ENCODE peak calls at places on chromosomes 12 and 14, in five cellular contexts. One of them, this sample, is unnamed.

GRCh38 chr12:94228488-94228907 is 80.1 kb downstream of the PLXNC1 start:
- DNase-seq in keratinocyte: no peak
- DNase-seq in PC-3: no peak
- DNase-seq in mammary epithelial cell: no peak
- DNase-seq in fibroblast of lung: no peak
- DNase-seq in this sample: no peak

GRCh38 chr14:54348001-54348611 is 48.7 kb upstream of the CDKN3 start:
- DNase-seq in keratinocyte: no peak
- DNase-seq in PC-3: peak; percentile 99
- DNase-seq in mammary epithelial cell: peak; percentile 29
- DNase-seq in fibroblast of lung: peak; percentile 64
- DNase-seq in this sample: peak; percentile 63

GRCh38 chr12:62660763-62661162 is 194.1 kb downstream of the MON2 start:
- DNase-seq in keratinocyte: peak; percentile 15
- DNase-seq in PC-3: peak; percentile 75
- DNase-seq in mammary epithelial cell: peak; percentile 86
- DNase-seq in fibroblast of lung: peak; percentile 59
- DNase-seq in this sample: peak; percentile 84

GRCh38 chr14:22939684-22940083 is 10.5 kb upstream of the PRMT5 start:
- DNase-seq in keratinocyte: no peak
- DNase-seq in PC-3: peak; percentile 64
- DNase-seq in mammary epithelial cell: no peak
- DNase-seq in fibroblast of lung: peak; percentile 58
- DNase-seq in this sample: no peak

GRCh38 chr12:26555139-26555538 is 277.9 kb downstream of the ITPR2 start:
- DNase-seq in keratinocyte: no peak
- DNase-seq in PC-3: peak; percentile 9
- DNase-seq in mammary epithelial cell: no peak
- DNase-seq in fibroblast of lung: no peak
- DNase-seq in this sample: no peak

GRCh38 chr14:67557118-67557517 is 24.0 kb downstream of the PLEKHH1 start:
- DNase-seq in keratinocyte: no peak
- DNase-seq in PC-3: no peak
- DNase-seq in mammary epithelial cell: peak; percentile 74
- DNase-seq in fibroblast of lung: no peak
- DNase-seq in this sample: no peak

GRCh38 chr14:104442107-104442551 is 137.4 kb upstream of the C14orf180 start:
- DNase-seq in keratinocyte: no peak
- DNase-seq in PC-3: no peak
- DNase-seq in mammary epithelial cell: no peak
- DNase-seq in fibroblast of lung: no peak
- DNase-seq in this sample: no peak

GRCh38 chr14:75434557-75435248 is 6.9 kb downstream of the JDP2 start:
- DNase-seq in keratinocyte: no peak
- DNase-seq in PC-3: no peak
- DNase-seq in mammary epithelial cell: no peak
- DNase-seq in fibroblast of lung: no peak
- DNase-seq in this sample: no peak

GRCh38 chr12:89856431-89856830 is 147.8 kb upstream of the ATP2B1 start:
- DNase-seq in keratinocyte: no peak
- DNase-seq in PC-3: peak; percentile 78
- DNase-seq in mammary epithelial cell: peak; percentile 16
- DNase-seq in fibroblast of lung: peak; percentile 50
- DNase-seq in this sample: peak; percentile 87

GRCh38 chr12:110073049-110073831 is 24.9 kb upstream of the C12orf76 start:
- DNase-seq in keratinocyte: no peak
- DNase-seq in PC-3: peak; percentile 25
- DNase-seq in mammary epithelial cell: peak; percentile 10
- DNase-seq in fibroblast of lung: peak; percentile 23
- DNase-seq in this sample: peak; percentile 30

GRCh38 chr14:99736600-99737371 is 52.7 kb downstream of the CYP46A1 start:
- DNase-seq in keratinocyte: no peak
- DNase-seq in PC-3: peak; percentile 4
- DNase-seq in mammary epithelial cell: no peak
- DNase-seq in fibroblast of lung: no peak
- DNase-seq in this sample: no peak

GRCh38 chr12:54298904-54299303 is 1.9 kb downstream of the NFE2 start:
- DNase-seq in keratinocyte: no peak
- DNase-seq in PC-3: peak; percentile 3
- DNase-seq in mammary epithelial cell: no peak
- DNase-seq in fibroblast of lung: no peak
- DNase-seq in this sample: no peak

GRCh38 chr12:12839886-12840285 is 26.7 kb downstream of the DDX47 start:
- DNase-seq in keratinocyte: no peak
- DNase-seq in PC-3: peak; percentile 97
- DNase-seq in mammary epithelial cell: peak; percentile 83
- DNase-seq in fibroblast of lung: peak; percentile 76
- DNase-seq in this sample: peak; percentile 95

GRCh38 chr14:23172572-23172971 is 10.9 kb downstream of the SLC7A8 start:
- DNase-seq in keratinocyte: no peak
- DNase-seq in PC-3: no peak
- DNase-seq in mammary epithelial cell: no peak
- DNase-seq in fibroblast of lung: no peak
- DNase-seq in this sample: no peak

GRCh38 chr14:75319021-75319420 is 40.4 kb downstream of the FOS start:
- DNase-seq in keratinocyte: no peak
- DNase-seq in PC-3: no peak
- DNase-seq in mammary epithelial cell: no peak
- DNase-seq in fibroblast of lung: no peak
- DNase-seq in this sample: no peak

GRCh38 chr14:61420326-61420725 is 98.9 kb downstream of the PRKCH start:
- DNase-seq in keratinocyte: peak; percentile 61
- DNase-seq in PC-3: peak; percentile 88
- DNase-seq in mammary epithelial cell: peak; percentile 96
- DNase-seq in fibroblast of lung: no peak
- DNase-seq in this sample: peak; percentile 43

GRCh38 chr12:31301311-31301710 is 24.6 kb downstream of the SINHCAF start:
- DNase-seq in keratinocyte: no peak
- DNase-seq in PC-3: no peak
- DNase-seq in mammary epithelial cell: no peak
- DNase-seq in fibroblast of lung: no peak
- DNase-seq in this sample: no peak

GRCh38 chr12:124457287-124458219 is 109.9 kb downstream of the NCOR2 start:
- DNase-seq in keratinocyte: no peak
- DNase-seq in PC-3: no peak
- DNase-seq in mammary epithelial cell: no peak
- DNase-seq in fibroblast of lung: peak; percentile 19
- DNase-seq in this sample: no peak

GRCh38 chr14:104135121-104135903 is 3.1 kb upstream of the KIF26A start:
- DNase-seq in keratinocyte: no peak
- DNase-seq in PC-3: peak; percentile 29
- DNase-seq in mammary epithelial cell: no peak
- DNase-seq in fibroblast of lung: no peak
- DNase-seq in this sample: peak; percentile 29

GRCh38 chr12:117352260-117352659 is 9.2 kb downstream of the NOS1 start:
- DNase-seq in keratinocyte: no peak
- DNase-seq in PC-3: no peak
- DNase-seq in mammary epithelial cell: no peak
- DNase-seq in fibroblast of lung: no peak
- DNase-seq in this sample: no peak

GRCh38 chr12:113346387-113346786 is 11.5 kb upstream of the SLC8B1 start:
- DNase-seq in keratinocyte: no peak
- DNase-seq in PC-3: no peak
- DNase-seq in mammary epithelial cell: no peak
- DNase-seq in fibroblast of lung: no peak
- DNase-seq in this sample: no peak

GRCh38 chr12:52454411-52455201 is 2.7 kb upstream of the KRT6B start:
- DNase-seq in keratinocyte: no peak
- DNase-seq in PC-3: peak; percentile 86
- DNase-seq in mammary epithelial cell: peak; percentile 82
- DNase-seq in fibroblast of lung: no peak
- DNase-seq in this sample: no peak

GRCh38 chr12:5783274-5783920 is 161.7 kb downstream of the ANO2 start:
- DNase-seq in keratinocyte: no peak
- DNase-seq in PC-3: no peak
- DNase-seq in mammary epithelial cell: no peak
- DNase-seq in fibroblast of lung: no peak
- DNase-seq in this sample: peak; percentile 11

GRCh38 chr14:35254736-35255135 is 37.4 kb upstream of the PSMA6 start:
- DNase-seq in keratinocyte: no peak
- DNase-seq in PC-3: no peak
- DNase-seq in mammary epithelial cell: peak; percentile 11
- DNase-seq in fibroblast of lung: no peak
- DNase-seq in this sample: no peak

GRCh38 chr14:93045211-93045674 is 70.5 kb downstream of the ITPK1 start:
- DNase-seq in keratinocyte: no peak
- DNase-seq in PC-3: no peak
- DNase-seq in mammary epithelial cell: no peak
- DNase-seq in fibroblast of lung: no peak
- DNase-seq in this sample: peak; percentile 16

GRCh38 chr12:124608451-124608870 is 41.0 kb upstream of the NCOR2 start:
- DNase-seq in keratinocyte: no peak
- DNase-seq in PC-3: peak; percentile 61
- DNase-seq in mammary epithelial cell: no peak
- DNase-seq in fibroblast of lung: no peak
- DNase-seq in this sample: no peak

GRCh38 chr12:79307340-79307739 is 383.4 kb downstream of the PAWR start:
- DNase-seq in keratinocyte: no peak
- DNase-seq in PC-3: no peak
- DNase-seq in mammary epithelial cell: no peak
- DNase-seq in fibroblast of lung: no peak
- DNase-seq in this sample: no peak

GRCh38 chr12:133204264-133204603 is 22.9 kb downstream of the ZNF268 start:
- DNase-seq in keratinocyte: no peak
- DNase-seq in PC-3: no peak
- DNase-seq in mammary epithelial cell: no peak
- DNase-seq in fibroblast of lung: no peak
- DNase-seq in this sample: no peak

GRCh38 chr12:133203344-133204263 is 22.3 kb downstream of the ZNF268 start:
- DNase-seq in keratinocyte: no peak
- DNase-seq in PC-3: no peak
- DNase-seq in mammary epithelial cell: no peak
- DNase-seq in fibroblast of lung: peak; percentile 31
- DNase-seq in this sample: no peak

GRCh38 chr12:133202493-133203343 is 21.4 kb downstream of the ZNF268 start:
- DNase-seq in keratinocyte: no peak
- DNase-seq in PC-3: no peak
- DNase-seq in mammary epithelial cell: no peak
- DNase-seq in fibroblast of lung: peak; percentile 28
- DNase-seq in this sample: no peak

GRCh38 chr12:133201888-133202287 is 20.6 kb downstream of the ZNF268 start:
- DNase-seq in keratinocyte: no peak
- DNase-seq in PC-3: no peak
- DNase-seq in mammary epithelial cell: no peak
- DNase-seq in fibroblast of lung: no peak
- DNase-seq in this sample: no peak

GRCh38 chr12:133206390-133206789 is 25.1 kb downstream of the ZNF268 start:
- DNase-seq in keratinocyte: no peak
- DNase-seq in PC-3: no peak
- DNase-seq in mammary epithelial cell: no peak
- DNase-seq in fibroblast of lung: no peak
- DNase-seq in this sample: no peak
- H3K4me3 ChIP-seq in keratinocyte: no peak overlapping the region
- H3K4me3 ChIP-seq in PC-3: no peak overlapping the region
- H3K4me3 ChIP-seq in mammary epithelial cell: no peak overlapping the region
- H3K4me3 ChIP-seq in fibroblast of lung: no peak overlapping the region
- H3K4me3 ChIP-seq in this sample: no peak overlapping the region

GRCh38 chr14:58296731-58297130 is 1.6 kb upstream of the ARID4A start:
- DNase-seq in keratinocyte: no peak
- DNase-seq in PC-3: peak; percentile 65
- DNase-seq in mammary epithelial cell: peak; percentile 34
- DNase-seq in fibroblast of lung: no peak
- DNase-seq in this sample: peak; percentile 33
- H2AFZ ChIP-seq in keratinocyte: no peak overlapping the region
- H2AFZ ChIP-seq in PC-3: no peak overlapping the region
- H2AFZ ChIP-seq in mammary epithelial cell: no peak overlapping the region
- H2AFZ ChIP-seq in fibroblast of lung: no peak overlapping the region
- H2AFZ ChIP-seq in this sample: no peak overlapping the region

GRCh38 chr14:79278798-79279644 is 932.3 kb downstream of the DIO2 start:
- DNase-seq in keratinocyte: peak; percentile 28
- DNase-seq in PC-3: peak; percentile 93
- DNase-seq in mammary epithelial cell: peak; percentile 90
- DNase-seq in fibroblast of lung: peak; percentile 83
- DNase-seq in this sample: peak; percentile 83

GRCh38 chr14:79278286-79278797 is 933.0 kb downstream of the DIO2 start:
- DNase-seq in keratinocyte: no peak
- DNase-seq in PC-3: peak; percentile 2
- DNase-seq in mammary epithelial cell: no peak
- DNase-seq in fibroblast of lung: no peak
- DNase-seq in this sample: no peak

GRCh38 chr14:79279645-79280399 is 931.5 kb downstream of the DIO2 start:
- DNase-seq in keratinocyte: no peak
- DNase-seq in PC-3: peak; percentile 40
- DNase-seq in mammary epithelial cell: peak; percentile 1
- DNase-seq in fibroblast of lung: peak; percentile 6
- DNase-seq in this sample: no peak

GRCh38 chr14:79281244-79282199 is 929.8 kb downstream of the DIO2 start:
- DNase-seq in keratinocyte: no peak
- DNase-seq in PC-3: no peak
- DNase-seq in mammary epithelial cell: no peak
- DNase-seq in fibroblast of lung: no peak
- DNase-seq in this sample: no peak

GRCh38 chr14:79280400-79280670 is 931.0 kb downstream of the DIO2 start:
- DNase-seq in keratinocyte: no peak
- DNase-seq in PC-3: no peak
- DNase-seq in mammary epithelial cell: no peak
- DNase-seq in fibroblast of lung: no peak
- DNase-seq in this sample: no peak
- H3K4me3 ChIP-seq in keratinocyte: peak overlapping the region; percentile 71
- H3K4me3 ChIP-seq in PC-3: peak overlapping the region; percentile 82
- H3K4me3 ChIP-seq in mammary epithelial cell: no peak overlapping the region
- H3K4me3 ChIP-seq in fibroblast of lung: peak overlapping the region; percentile 56
- H3K4me3 ChIP-seq in this sample: peak overlapping the region; percentile 62

DNA sequence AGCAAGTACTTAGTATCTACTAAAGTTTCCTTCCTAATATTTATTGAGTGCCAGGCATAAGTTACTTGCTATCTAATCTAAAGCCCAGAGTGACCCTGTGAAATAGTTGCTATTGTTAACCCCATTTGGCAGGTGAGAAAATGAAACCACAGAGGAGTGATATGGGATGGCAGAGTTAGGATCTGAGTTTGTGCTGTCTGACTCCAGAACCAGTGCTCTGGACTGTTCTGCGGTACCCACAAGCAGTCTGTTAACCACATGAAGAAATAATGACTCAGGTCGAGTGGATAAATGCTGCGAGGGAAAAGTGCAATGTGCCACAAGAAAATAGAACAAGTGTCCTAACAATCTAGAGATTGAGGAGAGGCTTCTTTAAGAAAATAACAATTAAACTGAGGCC is 60.7 kb upstream of the GZMB start:
- DNase-seq in keratinocyte: no peak
- DNase-seq in PC-3: no peak
- DNase-seq in mammary epithelial cell: no peak
- DNase-seq in fibroblast of lung: no peak
- DNase-seq in this sample: no peak
- H2AFZ ChIP-seq in keratinocyte: no peak overlapping the region
- H2AFZ ChIP-seq in PC-3: no peak overlapping the region
- H2AFZ ChIP-seq in mammary epithelial cell: no peak overlapping the region
- H2AFZ ChIP-seq in fibroblast of lung: no peak overlapping the region
- H2AFZ ChIP-seq in this sample: no peak overlapping the region

DNA sequence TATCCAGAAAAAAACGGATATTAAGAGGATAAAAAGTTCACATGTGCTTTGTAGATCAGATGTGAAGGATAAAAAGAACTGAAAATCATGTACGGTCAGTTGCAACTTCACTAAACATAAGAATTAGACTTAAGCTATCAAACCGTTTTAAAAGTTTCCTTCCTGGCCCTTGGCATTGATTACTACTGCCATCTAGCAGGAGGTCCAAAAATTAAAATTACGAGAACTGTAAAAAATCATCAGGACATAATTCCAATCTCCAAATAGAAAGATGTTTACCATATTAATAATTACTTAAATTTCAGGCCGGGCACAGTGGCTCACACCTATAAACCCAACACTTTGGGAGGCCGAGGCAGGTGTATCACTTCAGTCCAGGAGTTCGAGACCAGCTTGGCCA is 7.9 kb downstream of the WDR89 start:
- DNase-seq in keratinocyte: no peak
- DNase-seq in PC-3: peak; percentile 13
- DNase-seq in mammary epithelial cell: no peak
- DNase-seq in fibroblast of lung: peak; percentile 36
- DNase-seq in this sample: peak; percentile 59
- H3K4me3 ChIP-seq in keratinocyte: no peak overlapping the region
- H3K4me3 ChIP-seq in PC-3: no peak overlapping the region
- H3K4me3 ChIP-seq in mammary epithelial cell: no peak overlapping the region
- H3K4me3 ChIP-seq in fibroblast of lung: no peak overlapping the region
- H3K4me3 ChIP-seq in this sample: no peak overlapping the region